ENCODE peak calls at places on chromosomes 6 and 20, in six cellular contexts. One of them, this sample, is unnamed.

GRCh38 chr6:129624488-129624887 is 85.5 kb downstream of the ARHGAP18 start:
- DNase-seq in neuronal stem cell: no peak
- DNase-seq in mesenchymal stem cell: no peak
- DNase-seq in H9: no peak
- DNase-seq in H1: no peak
- DNase-seq in trophoblast cell: no peak
- DNase-seq in this sample: no peak

GRCh38 chr6:166604328-166604727 is 17.9 kb upstream of the RAMACL start:
- DNase-seq in neuronal stem cell: no peak
- DNase-seq in mesenchymal stem cell: no peak
- DNase-seq in H9: no peak
- DNase-seq in H1: no peak
- DNase-seq in trophoblast cell: no peak
- DNase-seq in this sample: no peak

GRCh38 chr6:146741609-146742008 is 142.8 kb downstream of the ADGB start:
- DNase-seq in neuronal stem cell: no peak
- DNase-seq in mesenchymal stem cell: peak
- DNase-seq in H9: no peak
- DNase-seq in H1: no peak
- DNase-seq in trophoblast cell: no peak
- DNase-seq in this sample: peak

GRCh38 chr6:140921366-140922226 is 1211.1 kb upstream of the GJE1 start:
- DNase-seq in neuronal stem cell: peak
- DNase-seq in mesenchymal stem cell: peak
- DNase-seq in H9: no peak
- DNase-seq in H1: peak
- DNase-seq in trophoblast cell: peak
- DNase-seq in this sample: peak

GRCh38 chr6:5132741-5133140 is 47.6 kb downstream of the PPP1R3G start:
- DNase-seq in neuronal stem cell: no peak
- DNase-seq in mesenchymal stem cell: peak
- DNase-seq in H9: peak
- DNase-seq in H1: peak
- DNase-seq in trophoblast cell: no peak
- DNase-seq in this sample: peak

GRCh38 chr6:157471077-157471686 is 90.2 kb downstream of the ZDHHC14 start:
- DNase-seq in neuronal stem cell: no peak
- DNase-seq in mesenchymal stem cell: no peak
- DNase-seq in H9: no peak
- DNase-seq in H1: no peak
- DNase-seq in trophoblast cell: no peak
- DNase-seq in this sample: no peak

GRCh38 chr6:154938245-154938583 is 56.9 kb upstream of the TIAM2 start:
- DNase-seq in neuronal stem cell: no peak
- DNase-seq in mesenchymal stem cell: no peak
- DNase-seq in H9: no peak
- DNase-seq in H1: no peak
- DNase-seq in trophoblast cell: no peak
- DNase-seq in this sample: no peak

GRCh38 chr6:63560806-63561672 is 11.2 kb upstream of the LOC128125822 start:
- DNase-seq in neuronal stem cell: no peak
- DNase-seq in mesenchymal stem cell: peak
- DNase-seq in H9: no peak
- DNase-seq in H1: no peak
- DNase-seq in trophoblast cell: no peak
- DNase-seq in this sample: peak

GRCh38 chr6:84074988-84075781 is 41.6 kb downstream of the MRAP2 start:
- DNase-seq in neuronal stem cell: no peak
- DNase-seq in mesenchymal stem cell: no peak
- DNase-seq in H9: peak
- DNase-seq in H1: no peak
- DNase-seq in trophoblast cell: no peak
- DNase-seq in this sample: peak

GRCh38 chr6:359261-360035 is 32.1 kb upstream of the IRF4 start:
- DNase-seq in neuronal stem cell: no peak
- DNase-seq in mesenchymal stem cell: no peak
- DNase-seq in H9: no peak
- DNase-seq in H1: no peak
- DNase-seq in trophoblast cell: no peak
- DNase-seq in this sample: no peak

GRCh38 chr6:19803331-19804330 is 33.5 kb upstream of the ID4 start:
- DNase-seq in neuronal stem cell: no peak
- DNase-seq in mesenchymal stem cell: peak
- DNase-seq in H9: no peak
- DNase-seq in H1: no peak
- DNase-seq in trophoblast cell: no peak
- DNase-seq in this sample: peak

GRCh38 chr20:38211200-38212097 is 46.4 kb upstream of the TGM2 start:
- DNase-seq in neuronal stem cell: no peak
- DNase-seq in mesenchymal stem cell: no peak
- DNase-seq in H9: no peak
- DNase-seq in H1: no peak
- DNase-seq in trophoblast cell: no peak
- DNase-seq in this sample: no peak

GRCh38 chr6:3627501-3627900 is 124.0 kb downstream of the PXDC1 start:
- DNase-seq in neuronal stem cell: no peak
- DNase-seq in mesenchymal stem cell: no peak
- DNase-seq in H9: no peak
- DNase-seq in H1: no peak
- DNase-seq in trophoblast cell: no peak
- DNase-seq in this sample: no peak

GRCh38 chr6:160750276-160750689 is 48.2 kb downstream of the PLG start:
- DNase-seq in neuronal stem cell: peak
- DNase-seq in mesenchymal stem cell: no peak
- DNase-seq in H9: peak
- DNase-seq in H1: peak
- DNase-seq in trophoblast cell: no peak
- DNase-seq in this sample: no peak

GRCh38 chr20:35007891-35008290 is 52.2 kb downstream of the MYH7B start:
- DNase-seq in neuronal stem cell: no peak
- DNase-seq in mesenchymal stem cell: no peak
- DNase-seq in H9: peak
- DNase-seq in H1: no peak
- DNase-seq in trophoblast cell: no peak
- DNase-seq in this sample: no peak

GRCh38 chr20:35048739-35049138 is 43.9 kb downstream of the TRPC4AP start:
- DNase-seq in neuronal stem cell: peak
- DNase-seq in mesenchymal stem cell: no peak
- DNase-seq in H9: no peak
- DNase-seq in H1: no peak
- DNase-seq in trophoblast cell: no peak
- DNase-seq in this sample: no peak

GRCh38 chr6:128046033-128046432 is 145.2 kb upstream of the THEMIS start:
- DNase-seq in neuronal stem cell: no peak
- DNase-seq in mesenchymal stem cell: no peak
- DNase-seq in H9: no peak
- DNase-seq in H1: no peak
- DNase-seq in trophoblast cell: no peak
- DNase-seq in this sample: no peak

GRCh38 chr6:37283268-37283667 is 25.3 kb upstream of the TMEM217 start:
- DNase-seq in neuronal stem cell: no peak
- DNase-seq in mesenchymal stem cell: no peak
- DNase-seq in H9: no peak
- DNase-seq in H1: no peak
- DNase-seq in trophoblast cell: no peak
- DNase-seq in this sample: peak

GRCh38 chr6:52545050-52545843 is 31.6 kb downstream of the TRAM2 start:
- DNase-seq in neuronal stem cell: no peak
- DNase-seq in mesenchymal stem cell: no peak
- DNase-seq in H9: no peak
- DNase-seq in H1: no peak
- DNase-seq in trophoblast cell: no peak
- DNase-seq in this sample: peak

DNA sequence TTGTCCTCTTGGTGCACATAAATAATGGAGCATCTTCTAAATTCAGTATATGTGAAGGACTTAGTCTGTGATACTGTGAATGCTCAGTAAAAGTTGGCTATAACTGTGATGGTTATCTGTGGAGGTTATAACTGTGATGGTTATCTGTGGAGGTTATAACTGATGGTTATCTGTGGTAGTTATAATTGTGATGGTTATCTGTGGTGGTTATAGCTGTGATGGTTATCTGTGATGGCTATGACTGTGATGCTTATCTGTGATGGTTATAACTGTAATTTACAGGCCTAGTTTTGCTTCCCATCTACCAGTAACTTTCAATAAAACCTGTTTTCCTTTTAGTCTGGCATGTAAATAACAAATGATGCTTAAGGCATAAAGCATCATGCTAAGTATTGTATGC is 16.5 kb downstream of the PTK7 start:
- DNase-seq in neuronal stem cell: no peak
- DNase-seq in mesenchymal stem cell: no peak
- DNase-seq in H9: no peak
- DNase-seq in H1: no peak
- DNase-seq in trophoblast cell: no peak
- DNase-seq in this sample: no peak
- H4K91ac ChIP-seq in neuronal stem cell: no peak
- H4K91ac ChIP-seq in mesenchymal stem cell: no peak
- H4K91ac ChIP-seq in H9: no peak
- H4K91ac ChIP-seq in H1: no peak
- H4K91ac ChIP-seq in trophoblast cell: no peak
- H4K91ac ChIP-seq in this sample: no peak

DNA sequence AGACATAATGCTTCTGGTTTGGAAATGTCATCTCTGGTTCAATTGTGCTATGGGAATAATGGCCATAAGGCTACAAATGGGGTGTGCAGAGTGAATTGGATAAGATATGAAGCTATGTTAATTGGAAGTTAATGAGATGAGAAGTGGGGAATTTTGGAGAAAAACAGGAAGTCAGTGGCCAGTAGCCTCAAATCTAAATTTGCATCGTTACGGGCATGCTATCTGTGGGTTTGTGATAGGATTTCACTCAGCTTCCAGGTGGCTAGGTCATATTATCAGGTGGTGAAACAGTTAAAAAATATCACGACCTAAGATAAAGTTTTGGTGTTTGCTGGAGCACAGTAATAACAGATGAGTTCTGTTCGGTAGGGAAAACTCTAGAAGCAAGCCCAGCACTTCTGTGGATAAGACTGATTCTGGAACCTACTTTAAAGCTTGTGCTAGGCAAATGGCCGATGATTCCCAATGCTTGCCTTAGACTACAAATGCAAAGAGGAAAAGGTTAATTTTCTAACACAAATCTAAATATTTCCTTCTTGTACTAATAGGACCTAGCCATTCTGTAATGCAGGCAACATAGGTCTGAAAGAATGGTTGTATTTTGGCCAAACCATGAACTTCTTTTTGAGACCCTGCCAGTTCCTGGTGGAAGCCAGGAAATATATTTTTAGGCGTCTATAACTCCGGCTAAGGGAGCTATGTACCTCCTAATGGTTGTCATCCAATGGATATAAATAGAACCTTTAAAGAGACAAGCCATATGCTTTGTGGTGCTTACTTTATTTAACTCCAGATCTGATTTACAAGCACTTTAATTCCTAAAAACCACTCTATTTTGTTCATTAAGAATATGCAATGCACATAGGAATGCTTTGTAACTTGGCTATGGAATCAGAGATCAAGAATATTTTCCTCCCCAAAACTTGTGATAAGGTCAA is 111.0 kb downstream of the PLCB1 start:
- DNase-seq in neuronal stem cell: no peak
- DNase-seq in mesenchymal stem cell: no peak
- DNase-seq in H9: no peak
- DNase-seq in H1: no peak
- DNase-seq in trophoblast cell: no peak
- DNase-seq in this sample: no peak
- H3K18ac ChIP-seq in neuronal stem cell: no peak
- H3K18ac ChIP-seq in mesenchymal stem cell: no peak
- H3K18ac ChIP-seq in H9: no peak
- H3K18ac ChIP-seq in H1: no peak
- H3K18ac ChIP-seq in trophoblast cell: no peak
- H3K18ac ChIP-seq in this sample: no peak

DNA sequence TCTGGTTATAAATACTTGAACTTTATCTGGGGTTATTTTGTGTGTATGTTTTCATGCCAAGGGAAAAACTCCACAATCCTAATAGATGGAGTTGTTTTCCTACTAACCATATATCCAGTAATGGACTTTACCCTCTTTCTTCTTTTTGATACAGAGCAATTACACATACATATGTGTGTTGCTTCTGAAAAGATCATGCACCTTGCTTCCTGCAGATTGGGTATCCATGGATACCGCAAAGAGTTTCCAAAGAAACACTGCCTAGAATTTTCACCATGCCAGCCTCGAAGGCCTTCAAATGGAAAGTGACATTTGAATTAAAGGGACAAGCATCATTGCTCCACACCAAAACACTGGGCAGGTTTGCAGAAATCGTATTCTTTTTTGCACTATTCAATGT is 26.8 kb downstream of the HDDC2 start:
- DNase-seq in neuronal stem cell: no peak
- DNase-seq in mesenchymal stem cell: no peak
- DNase-seq in H9: no peak
- DNase-seq in H1: no peak
- DNase-seq in trophoblast cell: no peak
- DNase-seq in this sample: no peak
- H4K91ac ChIP-seq in neuronal stem cell: no peak
- H4K91ac ChIP-seq in mesenchymal stem cell: no peak
- H4K91ac ChIP-seq in H9: no peak
- H4K91ac ChIP-seq in H1: no peak
- H4K91ac ChIP-seq in trophoblast cell: no peak
- H4K91ac ChIP-seq in this sample: no peak

GRCh38 chr20:25390538-25391528 is at the start of gene ABHD12:
- DNase-seq in neuronal stem cell: peak
- DNase-seq in mesenchymal stem cell: peak
- DNase-seq in H9: peak
- DNase-seq in H1: peak
- DNase-seq in trophoblast cell: peak
- DNase-seq in this sample: peak
- H3K18ac ChIP-seq in neuronal stem cell: peak
- H3K18ac ChIP-seq in mesenchymal stem cell: peak
- H3K18ac ChIP-seq in H9: peak
- H3K18ac ChIP-seq in H1: peak
- H3K18ac ChIP-seq in trophoblast cell: peak
- H3K18ac ChIP-seq in this sample: peak